ENCODE peak calls at places on chromosomes 5 and 9, in nine cellular contexts. K, S, G, Y, N, Q, R, H and W are unnamed samples.

GRCh38 chr5:4699592-4699991 is 440.5 kb upstream of the ADAMTS16 start:
- DNase-seq in K (no peak), S (no peak), G (no peak), Y (no peak), N (no peak), Q (no peak), R (no peak), H (no peak), W (no peak)

GRCh38 chr5:93193756-93194155 is 387.3 kb downstream of the NR2F1-AS1 start:
- DNase-seq in K (no peak), S (no peak), G (peak), Y (no peak), N (peak), Q (peak), R (no peak), H (no peak), W (no peak)

GRCh38 chr9:120886490-120886967 is 9.5 kb upstream of the PHF19 start:
- DNase-seq in K (no peak), S (no peak), G (peak), Y (no peak), N (peak), Q (no peak), R (no peak), H (no peak), W (no peak)

GRCh38 chr5:104179057-104179456 is 616.5 kb upstream of the NUDT12 start:
- DNase-seq in K (peak), S (peak), G (peak), Y (no peak), N (peak), Q (peak), R (peak), H (no peak), W (no peak)

GRCh38 chr5:107196500-107196899 is 474.2 kb downstream of the EFNA5 start:
- DNase-seq in K (no peak), S (no peak), G (no peak), Y (no peak), N (no peak), Q (no peak), R (no peak), H (no peak), W (no peak)

GRCh38 chr5:16726538-16726946 is 109.7 kb upstream of the RETREG1 start:
- DNase-seq in K (no peak), S (no peak), G (peak), Y (no peak), N (no peak), Q (peak), R (no peak), H (no peak), W (no peak)

GRCh38 chr9:82606761-82607382 is 456.1 kb downstream of the RASEF start:
- DNase-seq in K (peak), S (peak), G (peak), Y (no peak), N (peak), Q (peak), R (peak), H (peak), W (no peak)

GRCh38 chr5:102809033-102809432 is 53.9 kb downstream of the PAM start:
- DNase-seq in K (no peak), S (no peak), G (peak), Y (no peak), N (no peak), Q (no peak), R (no peak), H (no peak), W (no peak)

GRCh38 chr9:98974554-98974953 is 30.8 kb downstream of the COL15A1 start:
- DNase-seq in K (no peak), S (no peak), G (no peak), Y (no peak), N (no peak), Q (no peak), R (no peak), H (no peak), W (no peak)

GRCh38 chr9:108134501-108135128 is 645.0 kb upstream of the KLF4 start:
- DNase-seq in K (no peak), S (no peak), G (no peak), Y (no peak), N (no peak), Q (no peak), R (no peak), H (no peak), W (no peak)

GRCh38 chr5:141001854-141002666 is 35.8 kb downstream of the PCDHAC2 start:
- DNase-seq in K (peak), S (no peak), G (no peak), Y (no peak), N (no peak), Q (no peak), R (no peak), H (peak), W (no peak)

GRCh38 chr9:78365979-78366697 is 69.2 kb downstream of the PSAT1 start:
- DNase-seq in K (peak), S (peak), G (peak), Y (no peak), N (peak), Q (peak), R (no peak), H (no peak), W (no peak)

GRCh38 chr5:95778713-95779426 is 43.7 kb downstream of the GLRX start:
- DNase-seq in K (no peak), S (no peak), G (no peak), Y (no peak), N (no peak), Q (no peak), R (no peak), H (no peak), W (no peak)

GRCh38 chr9:28342815-28343338 is 769.6 kb upstream of the C9orf72 start:
- DNase-seq in K (no peak), S (no peak), G (no peak), Y (no peak), N (no peak), Q (no peak), R (no peak), H (no peak), W (no peak)

GRCh38 chr5:61301820-61302563 is 30.1 kb upstream of the ZSWIM6 start:
- DNase-seq in K (peak), S (peak), G (peak), Y (no peak), N (peak), Q (no peak), R (no peak), H (no peak), W (no peak)

GRCh38 chr9:115596743-115597080 is 478.8 kb upstream of the TNC start:
- DNase-seq in K (no peak), S (no peak), G (no peak), Y (no peak), N (no peak), Q (no peak), R (no peak), H (no peak), W (no peak)

GRCh38 chr9:109989296-109989695 is 209.3 kb downstream of the PALM2AKAP2 start:
- DNase-seq in K (no peak), S (no peak), G (peak), Y (no peak), N (peak), Q (no peak), R (no peak), H (no peak), W (peak)

GRCh38 chr9:116087246-116087645 is 66.3 kb upstream of the PAPPA start:
- DNase-seq in K (peak), S (peak), G (peak), Y (no peak), N (peak), Q (no peak), R (no peak), H (no peak), W (no peak)

GRCh38 chr5:172450861-172451695 is 3.2 kb downstream of the SH3PXD2B start:
- DNase-seq in K (peak), S (peak), G (peak), Y (no peak), N (peak), Q (peak), R (peak), H (no peak), W (no peak)

GRCh38 chr9:69798737-69799136 is 21.9 kb upstream of the CFAP95 start:
- DNase-seq in K (no peak), S (peak), G (no peak), Y (no peak), N (no peak), Q (no peak), R (no peak), H (no peak), W (no peak)

GRCh38 chr9:86246752-86247161 is 12.7 kb downstream of the C9orf153 start:
- DNase-seq in K (no peak), S (no peak), G (peak), Y (no peak), N (peak), Q (no peak), R (peak), H (no peak), W (no peak)

GRCh38 chr5:169099801-169100734 is 200.9 kb downstream of the SLIT3 start:
- DNase-seq in K (no peak), S (peak), G (no peak), Y (no peak), N (peak), Q (no peak), R (no peak), H (no peak), W (no peak)

GRCh38 chr9:81395301-81396054 is 293.9 kb downstream of the TLE1 start:
- DNase-seq in K (no peak), S (no peak), G (peak), Y (no peak), N (no peak), Q (no peak), R (no peak), H (no peak), W (no peak)

GRCh38 chr5:141923443-141924313 is at the start of gene DELE1:
- DNase-seq in K (peak), S (peak), G (peak), Y (peak), N (peak), Q (peak), R (peak), H (peak), W (peak)

GRCh38 chr5:144028058-144028457 is 142.4 kb downstream of the YIPF5 start:
- DNase-seq in K (no peak), S (peak), G (peak), Y (no peak), N (peak), Q (no peak), R (no peak), H (no peak), W (no peak)

GRCh38 chr9:98235126-98235525 is 20.3 kb downstream of the TBC1D2 start:
- DNase-seq in K (no peak), S (no peak), G (no peak), Y (no peak), N (no peak), Q (no peak), R (no peak), H (no peak), W (no peak)

GRCh38 chr5:142716963-142717362 is 31.1 kb upstream of the FGF1 start:
- DNase-seq in K (peak), S (peak), G (peak), Y (no peak), N (peak), Q (no peak), R (peak), H (peak), W (no peak)

GRCh38 chr9:114016101-114016500 is 62.0 kb downstream of the AMBP start:
- DNase-seq in K (no peak), S (no peak), G (no peak), Y (peak), N (no peak), Q (no peak), R (no peak), H (peak), W (peak)

GRCh38 chr9:28014212-28014611 is 440.9 kb upstream of the C9orf72 start:
- DNase-seq in K (no peak), S (no peak), G (no peak), Y (no peak), N (no peak), Q (no peak), R (no peak), H (no peak), W (no peak)

GRCh38 chr9:20307662-20308061 is 314.6 kb downstream of the MLLT3 start:
- DNase-seq in K (no peak), S (no peak), G (peak), Y (no peak), N (no peak), Q (no peak), R (no peak), H (no peak), W (no peak)

GRCh38 chr5:153748823-153749222 is 258.4 kb downstream of the GRIA1 start:
- DNase-seq in K (no peak), S (no peak), G (no peak), Y (no peak), N (no peak), Q (no peak), R (no peak), H (no peak), W (no peak)

GRCh38 chr5:18563853-18564252 is 929.6 kb downstream of the TAF11L14 start:
- DNase-seq in K (no peak), S (no peak), G (no peak), Y (no peak), N (no peak), Q (no peak), R (no peak), H (no peak), W (no peak)

GRCh38 chr9:134061019-134061687 is 6.7 kb downstream of the BRD3 start:
- DNase-seq in K (no peak), S (no peak), G (no peak), Y (no peak), N (no peak), Q (no peak), R (no peak), H (no peak), W (no peak)

GRCh38 chr9:134059188-134059641 is 8.6 kb downstream of the BRD3 start:
- DNase-seq in K (no peak), S (no peak), G (no peak), Y (no peak), N (no peak), Q (no peak), R (no peak), H (peak), W (no peak)

GRCh38 chr9:134060546-134060945 is 7.3 kb downstream of the BRD3 start:
- DNase-seq in K (no peak), S (no peak), G (no peak), Y (no peak), N (peak), Q (no peak), R (no peak), H (no peak), W (no peak)

GRCh38 chr9:134058716-134059115 is 9.1 kb downstream of the BRD3 start:
- DNase-seq in K (no peak), S (peak), G (no peak), Y (no peak), N (peak), Q (no peak), R (no peak), H (no peak), W (no peak)

DNA sequence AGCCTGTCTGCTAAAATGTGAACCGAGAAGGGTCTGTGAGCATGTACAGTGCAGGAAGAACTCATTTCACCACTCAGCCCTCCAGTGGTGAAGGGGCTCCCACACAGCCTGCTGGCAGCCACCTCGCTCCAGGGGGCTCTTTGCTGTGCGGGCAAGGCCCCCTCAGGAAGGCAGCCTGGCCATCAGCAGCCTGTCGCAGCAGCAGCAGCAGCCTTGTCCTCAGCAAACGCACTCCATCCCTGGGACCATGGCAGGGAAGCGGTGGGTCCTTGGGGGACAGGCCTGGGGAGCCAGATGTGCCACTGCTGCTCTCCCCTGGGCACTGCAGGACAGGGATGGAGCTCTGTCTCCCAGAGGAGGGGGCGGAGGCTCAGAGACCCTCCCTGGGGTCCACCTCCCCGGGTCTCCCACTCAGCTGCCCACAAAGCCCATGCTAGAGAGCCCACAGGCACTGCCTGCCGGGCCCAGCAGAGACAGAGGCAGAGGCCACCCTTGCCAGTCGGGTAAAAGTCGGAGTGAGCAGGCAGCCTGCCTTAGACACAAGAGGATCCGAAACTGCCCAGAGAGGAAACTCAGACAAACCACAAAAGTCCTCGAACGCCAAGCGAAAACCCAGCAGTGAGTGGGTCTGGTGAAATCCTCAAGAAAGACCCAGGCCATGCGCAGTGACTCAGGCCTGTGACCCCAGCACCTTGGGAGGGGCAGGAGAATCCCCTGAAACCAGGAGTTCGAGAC is 8.0 kb downstream of the BRD3 start:
- DNase-seq in K (no peak), S (no peak), G (no peak), Y (no peak), N (no peak), Q (peak), R (peak), H (peak), W (no peak)
- TF ChIP-seq CTCF in K (no peak), S (peak), G (peak), Y (no peak), N (no peak), Q (peak), R (no peak), H (no peak), W (no peak)

GRCh38 chr5:134227259-134227658 is 1.4 kb upstream of the PPP2CA start:
- DNase-seq in K (no peak), S (peak), G (peak), Y (no peak), N (peak), Q (no peak), R (no peak), H (no peak), W (no peak)
- TF ChIP-seq CTCF in K (no peak), S (peak), G (peak), Y (no peak), N (peak), Q (no peak), R (no peak), H (peak), W (no peak)

GRCh38 chr5:25567881-25568280 is 923.1 kb upstream of the CDH10 start:
- DNase-seq in K (no peak), S (no peak), G (no peak), Y (no peak), N (no peak), Q (no peak), R (no peak), H (no peak), W (no peak)

GRCh38 chr5:25570067-25570583 is 925.3 kb upstream of the CDH10 start:
- DNase-seq in K (no peak), S (no peak), G (no peak), Y (no peak), N (no peak), Q (no peak), R (no peak), H (no peak), W (no peak)

GRCh38 chr5:25568294-25568693 is 923.5 kb upstream of the CDH10 start:
- DNase-seq in K (no peak), S (no peak), G (no peak), Y (no peak), N (no peak), Q (no peak), R (no peak), H (no peak), W (no peak)

GRCh38 chr5:25568989-25569625 is 924.3 kb upstream of the CDH10 start:
- DNase-seq in K (no peak), S (no peak), G (no peak), Y (no peak), N (no peak), Q (no peak), R (no peak), H (no peak), W (no peak)

DNA sequence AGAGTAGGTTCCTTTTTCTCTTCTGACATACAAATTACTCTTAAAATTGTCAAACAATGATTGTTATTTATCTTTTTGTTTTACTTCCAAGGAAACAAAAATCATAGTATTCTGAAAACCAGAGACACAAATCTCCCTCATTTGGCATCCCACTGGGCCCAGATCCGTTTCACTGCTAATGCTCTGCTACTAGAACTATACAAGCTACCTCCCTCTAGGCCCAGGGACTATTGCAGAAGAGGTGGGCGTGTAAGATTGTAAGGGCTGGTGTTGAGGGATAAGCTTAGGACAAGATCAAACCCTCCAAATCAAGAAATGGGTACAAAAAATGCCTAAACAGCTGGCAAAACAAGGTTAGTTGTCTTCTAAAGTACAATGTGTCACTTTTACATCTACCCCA is 928.9 kb upstream of the CDH10 start:
- DNase-seq in K (no peak), S (no peak), G (no peak), Y (no peak), N (no peak), Q (no peak), R (no peak), H (no peak), W (no peak)
- TF ChIP-seq CTCF in K (no peak), S (no peak), G (no peak), Y (no peak), N (no peak), Q (no peak), R (no peak), H (no peak), W (no peak)

DNA sequence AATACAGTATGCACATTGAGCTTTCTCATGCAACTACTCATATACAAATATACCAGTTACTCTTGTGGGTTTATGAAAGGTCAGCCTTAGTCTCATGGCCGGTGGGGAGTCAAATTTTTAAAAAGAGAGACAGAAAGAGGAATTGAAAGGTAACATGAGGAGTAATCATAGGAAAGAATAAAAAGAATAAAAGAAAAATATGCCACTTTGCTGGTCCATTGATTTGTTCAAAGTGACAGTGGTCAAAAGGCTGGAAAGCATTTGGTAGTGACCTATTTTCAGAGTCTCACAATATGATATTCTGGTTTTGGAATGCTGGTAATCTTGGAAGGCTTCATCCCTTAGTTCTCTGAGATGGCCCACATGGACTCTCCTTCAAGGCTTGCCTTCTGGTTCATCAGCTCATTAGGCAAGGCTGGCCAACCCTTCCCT is 67.0 kb downstream of the ZNF366 start:
- DNase-seq in K (no peak), S (no peak), G (no peak), Y (no peak), N (peak), Q (no peak), R (peak), H (no peak), W (no peak)
- TF ChIP-seq CTCF in K (no peak), S (no peak), G (no peak), Y (no peak), N (no peak), Q (no peak), R (no peak), H (no peak), W (no peak)

DNA sequence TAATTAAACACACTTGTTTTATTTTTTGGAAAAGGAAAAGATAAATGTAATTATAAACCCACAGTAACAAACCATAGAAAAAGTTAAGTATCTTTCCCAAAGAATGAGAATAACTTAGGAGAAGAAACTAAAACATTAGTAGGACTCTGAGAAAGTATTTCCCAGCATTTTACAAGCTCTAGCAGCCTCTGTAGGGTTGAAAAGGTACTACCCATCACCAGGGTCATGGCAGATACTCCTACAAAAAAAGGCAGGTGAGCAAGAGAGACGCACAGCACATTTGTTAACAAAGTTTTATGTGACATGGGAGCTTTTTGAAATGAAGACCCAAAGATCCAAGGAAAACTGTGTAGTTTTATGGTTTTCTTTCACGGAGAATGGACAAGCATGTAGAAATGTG is 77.7 kb upstream of the FAM169A start:
- DNase-seq in K (no peak), S (no peak), G (no peak), Y (no peak), N (no peak), Q (no peak), R (no peak), H (no peak), W (no peak)
- TF ChIP-seq CTCF in K (peak), S (no peak), G (peak), Y (no peak), N (peak), Q (no peak), R (no peak), H (peak), W (peak)